ENCODE peak calls at places on chromosomes 7 and 10, in ten cellular contexts. P is CD8-positive, alpha-beta T cell; A is uterus; X is mammary epithelial cell; T is heart left ventricle; M is astrocyte of the spinal cord; H is PC-3; V is epithelial cell of esophagus; Y is effector memory CD4-positive, alpha-beta T cell; W is heart right ventricle. G is an unnamed sample.

GRCh38 chr7:134535272-134535918 is 8.0 kb downstream of the AKR1B10 start:
- DNase-seq in V (no peak), P (no peak), W (no peak), X (no peak), M (no peak), T (no peak), Y (no peak), H (no peak), A (no peak), G (no peak)

GRCh38 chr10:105148921-105149320 is 507.8 kb downstream of the SORCS3 start:
- DNase-seq in A (no peak), X (peak; percentile 85), Y (no peak), W (no peak), T (no peak), P (no peak), V (peak; percentile 77), H (peak; percentile 1), M (no peak), G (no peak)

GRCh38 chr10:89978081-89978480 is 276.7 kb downstream of the KIF20B start:
- DNase-seq in V (no peak), H (no peak), Y (no peak), M (no peak), T (no peak), W (no peak), A (no peak), P (no peak), X (no peak), G (no peak)

GRCh38 chr10:121804460-121804859 is 123.4 kb downstream of the ATE1 start:
- DNase-seq in H (no peak), W (no peak), V (peak; percentile 66), A (no peak), T (no peak), M (peak; percentile 44), X (no peak), P (no peak), Y (no peak), G (no peak)

GRCh38 chr7:107999814-108000560 is 3.0 kb downstream of the LAMB1 start:
- DNase-seq in M (peak; percentile 62), V (no peak), W (no peak), P (no peak), X (peak; percentile 42), A (no peak), Y (no peak), H (no peak), T (no peak), G (no peak)

GRCh38 chr10:80580811-80581468 is 43.2 kb downstream of the SH2D4B start:
- DNase-seq in T (no peak), V (no peak), X (no peak), P (no peak), W (no peak), H (no peak), M (no peak), A (no peak), Y (no peak), G (no peak)

GRCh38 chr10:101693701-101694055 is 1.3 kb downstream of the FBXW4 start:
- DNase-seq in W (peak; percentile 11), P (no peak), V (peak; percentile 21), X (no peak), A (peak; percentile 19), M (peak; percentile 61), Y (no peak), H (peak; percentile 17), T (no peak), G (no peak)

GRCh38 chr7:130409722-130410072 is 29.4 kb downstream of the CPA1 start:
- DNase-seq in M (no peak), A (no peak), X (no peak), T (no peak), H (no peak), Y (no peak), W (no peak), V (peak; percentile 22), P (no peak), G (no peak)

GRCh38 chr7:24572421-24573007 is 738 bp upstream of the PALS2 start:
- DNase-seq in Y (no peak), V (peak; percentile 54), H (peak; percentile 82), X (peak; percentile 92), P (no peak), T (peak; percentile 17), A (peak; percentile 40), M (peak; percentile 53), W (peak; percentile 5), G (no peak)

GRCh38 chr7:24573554-24574338 is 494 bp downstream of the PALS2 start:
- DNase-seq in A (peak; percentile 31), V (peak; percentile 67), Y (peak; percentile 7), M (peak; percentile 61), T (peak; percentile 44), P (peak; percentile 4), X (peak; percentile 71), W (peak; percentile 18), H (peak; percentile 40), G (no peak)

GRCh38 chr7:24574365-24574764 is 1.1 kb downstream of the PALS2 start:
- DNase-seq in P (no peak), X (no peak), H (no peak), V (peak; percentile 15), T (no peak), Y (no peak), M (peak; percentile 34), A (no peak), W (no peak), G (no peak)

GRCh38 chr7:24573008-24573553 is at the start of gene PALS2:
- DNase-seq in V (peak; percentile 81), H (peak; percentile 77), Y (peak; percentile 71), T (peak; percentile 62), A (peak; percentile 62), W (peak; percentile 54), P (peak; percentile 71), X (peak; percentile 80), M (peak; percentile 76), G (no peak)

DNA sequence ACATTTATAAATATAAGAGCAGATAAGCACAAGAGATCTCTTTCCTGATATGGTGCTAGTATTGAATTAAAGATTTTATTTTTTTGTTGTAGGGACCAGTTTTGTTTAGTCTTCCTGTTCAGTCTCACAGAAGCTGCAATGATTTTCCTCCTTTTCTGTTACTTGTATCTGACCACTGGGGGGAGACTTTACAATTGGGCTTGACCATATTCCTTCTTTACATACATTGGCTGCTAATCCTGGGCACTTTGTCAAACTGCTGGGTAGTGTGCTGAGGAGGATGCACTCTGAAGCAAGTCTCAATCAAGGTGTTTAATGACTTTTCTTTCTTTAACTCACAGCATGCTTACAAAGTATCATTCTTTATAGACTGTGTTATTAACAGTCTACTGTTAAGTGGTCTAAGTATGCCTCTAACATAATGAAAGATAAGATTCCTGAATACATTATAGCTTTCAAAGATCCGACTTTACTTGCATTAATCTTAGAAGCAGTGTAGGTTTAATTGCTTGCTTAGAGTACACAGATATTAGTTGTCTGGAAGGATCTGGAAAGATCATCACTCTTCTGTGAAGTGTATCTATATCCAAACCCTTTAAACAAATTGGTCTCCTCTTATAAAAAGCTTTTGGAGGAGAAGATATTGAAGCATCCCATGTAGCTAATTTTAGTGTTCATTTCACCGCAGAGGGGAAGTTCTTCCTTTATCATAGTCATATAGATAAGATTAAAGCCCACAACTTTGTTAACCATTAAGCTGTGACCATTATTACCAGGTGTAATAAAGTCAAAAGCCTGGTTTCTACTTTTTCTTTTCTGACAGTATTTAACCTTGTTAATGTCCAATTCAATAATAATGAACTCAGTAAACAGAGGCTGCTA is 3.2 kb downstream of the PALS2 start:
- DNase-seq in V (peak; percentile 73), X (peak; percentile 62), P (no peak), W (no peak), M (peak; percentile 73), H (peak; percentile 75), Y (no peak), T (no peak), A (peak; percentile 15), G (no peak)
- H3K4me3 ChIP-seq in V (no peak overlapping the region), X (no peak overlapping the region), P (no peak overlapping the region), W (no peak overlapping the region), M (no peak overlapping the region), H (no peak overlapping the region), Y (no peak overlapping the region), T (no peak overlapping the region), A (no peak overlapping the region), G (no peak overlapping the region)

GRCh38 chr7:84665339-84665738 is 470.8 kb upstream of the SEMA3A start:
- DNase-seq in V (no peak), P (no peak), Y (no peak), T (no peak), M (no peak), H (no peak), W (no peak), X (no peak), A (no peak), G (no peak)

GRCh38 chr7:84668116-84668515 is 473.5 kb upstream of the SEMA3A start:
- DNase-seq in A (no peak), V (no peak), T (no peak), X (no peak), Y (no peak), W (no peak), P (no peak), M (no peak), H (no peak), G (no peak)

GRCh38 chr7:84663224-84663623 is 468.6 kb upstream of the SEMA3A start:
- DNase-seq in V (peak; percentile 50), Y (no peak), P (no peak), H (peak; percentile 43), A (no peak), W (no peak), X (no peak), M (no peak), T (no peak), G (no peak)

GRCh38 chr7:84669177-84669732 is 474.7 kb upstream of the SEMA3A start:
- DNase-seq in W (peak; percentile 10), A (no peak), T (no peak), M (no peak), V (no peak), Y (no peak), X (no peak), H (no peak), P (no peak), G (no peak)

GRCh38 chr7:84666668-84667067 is 472.1 kb upstream of the SEMA3A start:
- DNase-seq in Y (no peak), P (no peak), H (no peak), M (no peak), X (no peak), A (no peak), V (no peak), T (no peak), W (no peak), G (no peak)
- H3K4me3 ChIP-seq in Y (no peak overlapping the region), P (no peak overlapping the region), H (no peak overlapping the region), M (no peak overlapping the region), X (no peak overlapping the region), A (no peak overlapping the region), V (no peak overlapping the region), T (no peak overlapping the region), W (no peak overlapping the region), G (no peak overlapping the region)

GRCh38 chr10:17454181-17454800 is at the start of gene ST8SIA6:
- DNase-seq in A (no peak), P (peak; percentile 5), V (peak; percentile 62), X (peak; percentile 42), M (peak; percentile 54), H (peak; percentile 16), Y (peak; percentile 22), T (peak; percentile 50), W (peak; percentile 34), G (no peak)
- H3K4me3 ChIP-seq in A (peak within 1 kb of the TSS; percentile 26), P (peak within 1 kb of the TSS; percentile 65), V (peak within 1 kb of the TSS; percentile 46), X (peak within 1 kb of the TSS; percentile 47), M (peak within 1 kb of the TSS; percentile 58), H (peak within 1 kb of the TSS; percentile 60), Y (peak within 1 kb of the TSS; percentile 61), T (peak within 1 kb of the TSS; percentile 61), W (peak within 1 kb of the TSS; percentile 64), G (peak within 1 kb of the TSS; percentile 42)

DNA sequence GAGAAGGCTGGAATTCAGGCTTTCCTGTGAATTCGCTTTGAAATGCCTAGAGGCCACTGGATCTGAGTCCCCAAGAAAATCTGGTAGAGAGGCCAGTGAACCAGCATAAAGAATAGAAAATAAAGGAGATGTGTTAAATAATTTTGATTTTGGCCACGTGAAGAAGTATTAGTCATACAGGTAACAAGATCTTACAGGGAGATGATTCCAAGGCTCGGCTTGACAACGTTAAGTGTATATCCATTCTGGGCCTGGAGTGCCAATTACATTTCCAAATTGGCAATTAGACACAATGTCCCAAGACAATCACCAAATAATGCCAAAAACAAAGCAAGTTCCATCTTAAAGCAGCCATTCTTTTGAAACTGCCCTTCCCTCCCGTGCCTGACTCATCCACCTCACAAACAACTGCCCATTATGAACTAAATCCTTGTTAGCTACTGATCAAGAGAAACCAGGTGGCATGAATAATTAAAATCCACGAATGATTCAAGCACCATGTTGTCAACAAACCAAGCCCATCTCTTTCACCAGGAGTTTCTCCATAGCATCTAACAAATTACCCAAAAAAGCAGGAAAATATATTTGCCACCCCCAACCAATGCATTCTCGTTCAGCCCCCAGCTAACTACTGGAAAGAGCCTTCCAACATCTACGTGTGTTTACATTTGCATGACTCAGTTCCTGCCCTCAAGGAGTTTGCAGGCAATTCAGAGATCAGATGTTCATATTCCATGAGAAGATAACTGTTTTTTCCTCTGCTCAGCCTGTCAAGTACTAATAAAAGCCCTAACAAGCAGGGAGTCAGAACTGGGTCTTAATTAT is 8.5 kb downstream of the KCNMA1 start:
- DNase-seq in W (no peak), Y (no peak), X (peak; percentile 81), P (no peak), H (peak; percentile 99), V (peak; percentile 78), T (no peak), A (no peak), M (peak; percentile 38), G (no peak)
- H3K4me3 ChIP-seq in W (no peak overlapping the region), Y (no peak overlapping the region), X (no peak overlapping the region), P (no peak overlapping the region), H (peak overlapping the region; percentile 11), V (no peak overlapping the region), T (no peak overlapping the region), A (no peak overlapping the region), M (no peak overlapping the region), G (no peak overlapping the region)

G was measured in BJ.